ENCODE peak calls at places on chromosomes 6 and 20, in six cellular contexts. F, K, D, Z, Q and P are unnamed samples.

GRCh38 chr6:12844284-12845223 is 128.0 kb downstream of the PHACTR1 start:
- DNase-seq in D (peak; percentile 13), K (peak; percentile 20), Z (no peak), Q (no peak), F (no peak), P (no peak)

GRCh38 chr20:36784900-36785299 is 11.3 kb upstream of the DSN1 start:
- DNase-seq in Q (no peak), F (no peak), D (no peak), K (no peak), Z (no peak), P (peak; percentile 76)

GRCh38 chr20:6636209-6637159 is 131.0 kb upstream of the BMP2 start:
- DNase-seq in F (no peak), Z (peak; percentile 31), Q (no peak), K (peak; percentile 63), D (peak; percentile 47), P (no peak)

GRCh38 chr6:91697010-91697694 is 1110.3 kb upstream of the MAP3K7 start:
- DNase-seq in F (no peak), K (no peak), Z (no peak), D (no peak), Q (no peak), P (no peak)

GRCh38 chr20:17637413-17637780 is 44.6 kb downstream of the RRBP1 start:
- DNase-seq in D (no peak), Q (no peak), Z (no peak), K (no peak), F (no peak), P (no peak)

GRCh38 chr6:161128680-161129196 is 137.2 kb downstream of the MAP3K4 start:
- DNase-seq in D (peak; percentile 45), K (no peak), Z (no peak), Q (no peak), F (no peak), P (no peak)

GRCh38 chr6:79868098-79868722 is 79.1 kb downstream of the ELOVL4 start:
- DNase-seq in Q (no peak), F (no peak), D (peak; percentile 63), Z (no peak), K (peak; percentile 54), P (no peak)

GRCh38 chr6:37784585-37784967 is 35.0 kb upstream of the ZFAND3 start:
- DNase-seq in F (no peak), D (no peak), Q (no peak), K (no peak), Z (no peak), P (no peak)

GRCh38 chr6:27867051-27867940 is 44.9 kb downstream of the OR2B2 start:
- DNase-seq in F (peak; percentile 22), Q (no peak), D (peak; percentile 61), K (peak; percentile 58), Z (peak; percentile 84), P (peak; percentile 73)

GRCh38 chr6:45000833-45001232 is 327.3 kb upstream of the RUNX2 start:
- DNase-seq in Z (no peak), Q (no peak), F (no peak), K (no peak), D (no peak), P (no peak)

GRCh38 chr20:18727032-18727508 is 86.5 kb upstream of the SCP2D1 start:
- DNase-seq in F (no peak), D (no peak), K (no peak), Q (no peak), Z (peak; percentile 23), P (no peak)

GRCh38 chr20:49896204-49896603 is 19.1 kb downstream of the SPATA2 start:
- DNase-seq in Q (no peak), F (no peak), K (no peak), Z (no peak), D (no peak), P (no peak)

GRCh38 chr6:117592983-117593759 is 9.1 kb downstream of the GOPC start:
- DNase-seq in Q (no peak), Z (no peak), F (no peak), D (no peak), K (no peak), P (no peak)

GRCh38 chr20:48797850-48798747 is 29.7 kb downstream of the PREX1 start:
- DNase-seq in D (no peak), K (no peak), F (no peak), Z (no peak), Q (no peak), P (peak; percentile 45)

GRCh38 chr20:39214778-39215177 is 252.6 kb downstream of the DHX35 start:
- DNase-seq in F (no peak), D (no peak), Q (no peak), Z (no peak), K (no peak), P (no peak)

GRCh38 chr6:85670573-85670972 is 27.9 kb upstream of the SYNCRIP start:
- DNase-seq in Z (no peak), Q (no peak), F (no peak), D (no peak), K (no peak), P (no peak)

GRCh38 chr6:110430236-110430635 is 14.9 kb upstream of the DDO start:
- DNase-seq in D (no peak), K (no peak), Z (no peak), F (no peak), Q (no peak), P (no peak)

GRCh38 chr6:144266091-144266649 is 19.0 kb upstream of the UTRN start:
- DNase-seq in Q (peak; percentile 47), F (peak; percentile 56), D (peak; percentile 83), Z (peak; percentile 11), K (no peak), P (peak; percentile 87)

GRCh38 chr6:128731249-128732165 is 151.4 kb upstream of the LAMA2 start:
- DNase-seq in Z (no peak), D (peak; percentile 41), K (peak; percentile 56), Q (no peak), F (no peak), P (no peak)

GRCh38 chr6:169169941-169170582 is 83.6 kb downstream of the THBS2 start:
- DNase-seq in Z (no peak), K (no peak), D (no peak), F (no peak), Q (no peak), P (peak; percentile 33)

GRCh38 chr6:169171010-169171409 is 82.6 kb downstream of the THBS2 start:
- DNase-seq in D (no peak), K (no peak), Q (no peak), F (no peak), Z (no peak), P (no peak)

GRCh38 chr6:169169375-169169774 is 84.3 kb downstream of the THBS2 start:
- DNase-seq in F (no peak), K (no peak), Q (no peak), Z (no peak), D (no peak), P (peak; percentile 62)

GRCh38 chr6:169171951-169172350 is 81.7 kb downstream of the THBS2 start:
- DNase-seq in K (no peak), Q (no peak), F (no peak), D (no peak), Z (no peak), P (no peak)

DNA sequence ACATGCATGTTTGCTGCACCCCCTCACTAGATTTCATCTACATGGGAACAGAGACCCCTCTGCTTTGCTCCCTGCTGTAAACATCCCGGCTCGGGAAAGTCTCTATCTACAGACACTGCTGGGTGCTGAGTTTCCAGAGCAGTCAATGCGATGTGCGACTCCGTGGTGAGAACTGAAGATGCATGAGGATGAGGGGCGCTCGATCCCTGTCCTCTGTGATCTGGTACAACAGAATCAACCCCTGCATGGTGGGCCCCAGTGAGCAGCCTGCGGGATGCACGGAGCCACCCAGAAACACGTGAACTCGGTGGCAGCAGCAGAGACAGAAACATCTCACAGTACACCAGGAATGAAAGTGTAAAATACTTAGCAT is 83.1 kb downstream of the THBS2 start:
- DNase-seq in Z (no peak), K (no peak), D (no peak), Q (no peak), F (no peak), P (no peak)
- TF ChIP-seq EP300 in Z (no peak), K (no peak), D (no peak), Q (no peak), F (no peak), P (no peak)

GRCh38 chr6:124961784-124962611 is at the start of gene RNF217:
- DNase-seq in K (no peak), D (peak; percentile 68), F (peak; percentile 82), Z (peak; percentile 50), Q (peak; percentile 35), P (peak; percentile 90)
- TF ChIP-seq POLR2A in K (no peak), D (peak; percentile 59), F (peak; percentile 50), Z (peak; percentile 40), Q (peak; percentile 38), P (peak; percentile 40)

DNA sequence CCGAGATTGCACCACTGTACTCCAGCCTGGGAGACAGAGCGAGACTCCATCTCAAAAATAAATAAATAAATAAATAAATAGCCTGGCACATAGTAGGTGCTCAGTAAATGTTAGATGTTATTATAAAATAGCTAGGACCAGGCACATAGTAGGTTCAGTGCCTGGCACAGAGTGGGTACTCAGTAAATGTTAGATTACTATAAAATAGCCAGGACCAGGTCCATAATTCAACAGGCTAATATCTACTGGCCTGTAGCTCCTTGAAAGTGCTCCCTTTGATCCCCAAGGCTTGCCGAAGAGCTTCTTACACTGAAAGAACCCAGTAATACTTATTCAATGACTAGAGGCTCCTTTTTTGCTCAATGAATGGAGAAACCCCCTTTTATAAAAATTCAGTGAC is 215.1 kb upstream of the ZNF217 start:
- DNase-seq in Q (no peak), F (no peak), Z (no peak), D (no peak), K (no peak), P (no peak)
- TF ChIP-seq EP300 in Q (no peak), F (no peak), Z (no peak), D (no peak), K (no peak), P (no peak)

DNA sequence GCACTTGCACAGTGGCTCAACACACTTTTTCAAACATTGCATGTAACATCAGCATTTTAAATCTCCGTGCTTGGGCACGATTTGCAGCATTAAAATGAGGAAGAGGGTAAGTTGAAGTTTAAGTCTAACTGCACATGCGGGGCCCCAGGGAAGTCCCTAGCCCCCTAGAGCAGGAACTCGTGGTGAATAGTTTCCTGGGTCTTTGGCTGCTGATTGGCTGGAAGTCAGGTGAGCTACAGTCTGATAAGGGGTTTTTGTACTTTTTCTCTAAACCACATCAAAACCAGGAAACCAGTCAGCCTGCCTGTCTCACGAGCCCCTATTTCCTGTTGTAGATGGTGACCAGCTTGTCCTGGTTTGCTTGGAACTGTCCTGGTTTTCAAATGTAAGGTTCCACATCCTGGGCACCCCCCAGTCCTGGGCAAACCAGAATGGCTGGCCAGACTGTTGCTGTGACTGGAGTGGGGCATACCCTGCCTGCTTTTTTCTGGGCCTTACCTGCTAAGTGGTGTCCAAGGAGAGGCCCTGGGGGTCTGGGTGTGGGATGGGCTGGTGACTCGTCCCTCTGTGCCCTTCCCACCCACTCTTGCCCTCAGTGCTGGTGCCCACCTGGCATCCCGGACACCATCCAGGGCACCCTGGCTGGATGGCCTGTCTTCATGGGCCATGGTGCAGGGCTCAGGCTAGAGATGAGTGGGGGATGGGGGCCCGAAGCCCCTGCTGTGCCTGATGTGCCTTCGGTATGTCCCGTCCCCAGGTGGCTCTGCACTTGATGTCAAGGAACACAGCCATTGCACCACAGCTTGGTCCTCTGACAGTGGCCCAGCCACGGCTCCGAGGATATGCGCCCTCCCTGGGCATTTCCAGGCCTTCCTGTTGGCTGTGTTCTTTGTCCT is 31.8 kb downstream of the SUN5 start:
- DNase-seq in K (no peak), F (no peak), D (no peak), Q (no peak), Z (peak; percentile 51), P (peak; percentile 60)
- TF ChIP-seq POLR2A in K (no peak), F (no peak), D (no peak), Q (no peak), Z (no peak), P (no peak)